ENCODE peak calls at places on chromosomes 5 and 9, in seven cellular contexts. Q, A, T, C, U, I and N are unnamed samples.

GRCh38 chr5:123810253-123810652 is 298.3 kb downstream of the CSNK1G3 start:
- DNase-seq in T (no peak), U (no peak), C (no peak), I (no peak), Q (no peak), A (no peak), N (no peak)

GRCh38 chr5:7546555-7546954 is 150.6 kb downstream of the ADCY2 start:
- DNase-seq in A (no peak), T (no peak), I (no peak), U (no peak), C (no peak), Q (no peak), N (no peak)

GRCh38 chr9:110797611-110798010 is 129.0 kb downstream of the MUSK start:
- DNase-seq in C (peak; percentile 53), U (no peak), I (no peak), Q (no peak), A (no peak), T (peak; percentile 95), N (no peak)

GRCh38 chr5:144254552-144254951 is 83.9 kb downstream of the KCTD16 start:
- DNase-seq in U (no peak), Q (no peak), C (no peak), I (no peak), A (no peak), T (no peak), N (no peak)

GRCh38 chr9:99269429-99269828 is 47.3 kb downstream of the SEC61B start:
- DNase-seq in I (no peak), T (peak; percentile 85), U (no peak), Q (no peak), A (no peak), C (peak; percentile 31), N (no peak)

GRCh38 chr5:103918668-103919367 is 356.2 kb upstream of the NUDT12 start:
- DNase-seq in T (peak; percentile 35), C (peak; percentile 40), A (peak; percentile 72), U (no peak), I (no peak), Q (no peak), N (peak; percentile 85)

GRCh38 chr5:177455036-177455660 is 8.5 kb downstream of the PRR7 start:
- DNase-seq in U (peak; percentile 98), C (peak; percentile 70), A (peak; percentile 87), Q (peak; percentile 93), T (peak; percentile 57), I (peak; percentile 77), N (peak; percentile 90)

GRCh38 chr5:17258429-17258828 is 41.0 kb downstream of the BASP1 start:
- DNase-seq in T (peak; percentile 68), A (no peak), C (no peak), Q (no peak), U (no peak), I (no peak), N (no peak)

GRCh38 chr5:17444496-17444895 is 53.5 kb upstream of the TAF11L2 start:
- DNase-seq in T (peak; percentile 44), A (no peak), C (no peak), Q (no peak), U (no peak), I (no peak), N (no peak)

GRCh38 chr5:40233268-40233667 is 446.4 kb upstream of the PTGER4 start:
- DNase-seq in I (no peak), C (no peak), Q (no peak), U (no peak), T (peak; percentile 66), A (no peak), N (no peak)

GRCh38 chr5:130836729-130837660 is 328.1 kb downstream of the HINT1 start:
- DNase-seq in I (no peak), Q (no peak), U (no peak), A (no peak), C (peak; percentile 41), T (no peak), N (no peak)

GRCh38 chr9:99300603-99301002 is 78.5 kb downstream of the SEC61B start:
- DNase-seq in U (no peak), T (no peak), A (no peak), I (no peak), C (no peak), Q (no peak), N (no peak)

GRCh38 chr9:72828281-72828731 is 124.5 kb downstream of the ALDH1A1 start:
- DNase-seq in A (no peak), C (no peak), Q (no peak), U (no peak), T (no peak), I (no peak), N (peak; percentile 40)

GRCh38 chr9:134663753-134664415 is 22.3 kb downstream of the COL5A1 start:
- DNase-seq in I (no peak), U (no peak), T (no peak), C (no peak), Q (no peak), A (no peak), N (no peak)

GRCh38 chr5:72141440-72142271 is 34.4 kb downstream of the MAP1B start:
- DNase-seq in A (no peak), Q (no peak), T (peak; percentile 97), C (peak; percentile 92), U (no peak), I (no peak), N (no peak)

GRCh38 chr9:120578614-120579013 is 1.4 kb downstream of the CDK5RAP2 start:
- DNase-seq in U (no peak), Q (no peak), A (no peak), T (no peak), C (no peak), I (no peak), N (no peak)

DNA sequence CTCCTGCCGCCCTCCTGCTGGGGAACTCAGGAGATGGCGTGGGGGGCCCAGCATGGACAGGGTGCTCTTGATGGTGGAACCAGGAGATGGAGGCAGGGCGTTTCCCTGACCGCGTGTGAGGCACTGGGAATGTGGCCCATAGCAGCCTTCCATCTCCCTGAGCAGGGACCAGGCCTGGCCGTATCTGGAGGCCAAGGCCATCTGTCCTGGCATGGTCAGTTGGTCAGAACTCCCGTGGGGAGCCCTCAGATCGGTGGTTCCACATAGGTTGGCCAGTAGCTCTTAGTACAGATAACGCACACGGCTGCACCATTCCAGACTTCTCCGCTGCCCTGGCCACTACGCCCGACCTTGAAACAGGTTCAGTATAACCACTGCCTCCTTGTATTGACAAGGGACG is 77.6 kb downstream of the KCNT1 start:
- DNase-seq in U (no peak), I (no peak), Q (no peak), T (no peak), C (no peak), A (no peak), N (no peak)
- H4K8ac ChIP-seq in U (no peak overlapping the region), I (no peak overlapping the region), Q (no peak overlapping the region), T (no peak overlapping the region), C (peak overlapping the region; percentile 17), A (peak overlapping the region; percentile 17), N (no peak overlapping the region)

DNA sequence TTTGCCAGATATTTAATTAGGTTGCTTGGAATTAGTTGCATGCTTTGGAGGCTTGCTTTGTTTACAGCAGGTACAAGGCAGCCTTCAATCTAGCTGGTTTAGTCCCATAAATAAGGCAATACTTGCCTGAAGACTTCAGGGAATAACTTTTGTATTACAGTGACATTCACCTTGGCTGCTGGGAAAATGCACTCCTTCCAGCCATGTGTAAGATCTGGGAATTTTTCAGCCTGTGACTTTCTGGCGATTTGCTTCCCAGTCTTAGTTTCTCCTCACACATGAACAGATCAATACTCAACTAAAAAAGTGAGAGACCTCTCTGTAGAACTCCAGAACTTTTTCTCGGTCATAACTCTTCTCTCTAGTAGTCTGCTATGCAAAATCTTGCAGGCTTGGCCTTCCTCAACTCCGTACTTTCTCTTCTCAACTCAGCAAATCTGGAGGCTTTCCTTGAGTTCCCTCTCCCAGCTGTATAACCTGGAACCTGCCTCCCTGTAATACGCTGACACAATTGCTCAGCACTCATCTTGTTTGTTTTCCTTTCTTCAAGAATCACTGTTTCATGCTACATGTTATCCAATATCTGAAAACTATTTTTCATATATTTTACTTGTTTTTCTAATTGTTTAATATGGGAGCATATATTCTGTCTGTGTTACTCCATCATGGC is 173.0 kb downstream of the MSX2 start:
- DNase-seq in A (no peak), T (no peak), I (no peak), C (no peak), Q (no peak), U (no peak), N (no peak)
- H3K18ac ChIP-seq in A (no peak overlapping the region), T (no peak overlapping the region), I (no peak overlapping the region), C (no peak overlapping the region), Q (no peak overlapping the region), U (no peak overlapping the region), N (no peak overlapping the region)

DNA sequence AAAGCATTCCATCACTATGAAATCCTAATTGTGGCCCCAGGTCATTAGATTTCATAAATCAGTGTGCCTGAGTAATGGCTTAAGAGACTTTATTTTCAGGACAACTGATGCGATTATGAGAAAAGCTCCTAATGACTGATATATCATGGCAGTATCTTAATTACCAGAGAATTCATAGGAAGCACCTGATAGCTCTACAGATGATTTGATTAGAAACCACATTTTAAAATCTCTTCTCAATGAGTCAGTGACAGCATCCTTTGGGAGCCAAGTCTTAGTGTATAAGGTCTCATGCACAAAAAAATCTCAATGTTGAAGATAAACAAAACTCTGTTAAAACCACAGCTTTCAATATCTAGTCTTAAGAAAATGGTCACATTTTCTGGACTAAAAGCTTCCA is 613.7 kb upstream of the KLF4 start:
- DNase-seq in T (peak; percentile 63), C (peak; percentile 59), U (no peak), A (no peak), Q (no peak), I (no peak), N (no peak)
- H2BK5ac ChIP-seq in T (no peak overlapping the region), C (no peak overlapping the region), U (no peak overlapping the region), A (no peak overlapping the region), Q (no peak overlapping the region), I (no peak overlapping the region), N (no peak overlapping the region)

GRCh38 chr5:175590471-175590881 is 67.4 kb upstream of the HRH2 start:
- DNase-seq in U (no peak), I (peak; percentile 4), C (peak; percentile 92), T (peak; percentile 25), Q (no peak), A (no peak), N (peak; percentile 67)

GRCh38 chr5:175585573-175585972 is 72.3 kb upstream of the HRH2 start:
- DNase-seq in C (no peak), A (no peak), T (no peak), U (no peak), Q (no peak), I (no peak), N (no peak)

GRCh38 chr5:175591293-175591692 is 66.6 kb upstream of the HRH2 start:
- DNase-seq in T (no peak), C (no peak), U (no peak), A (no peak), Q (no peak), I (no peak), N (no peak)

GRCh38 chr5:175589714-175590113 is 68.2 kb upstream of the HRH2 start:
- DNase-seq in U (no peak), A (no peak), I (no peak), C (no peak), T (no peak), Q (no peak), N (no peak)

DNA sequence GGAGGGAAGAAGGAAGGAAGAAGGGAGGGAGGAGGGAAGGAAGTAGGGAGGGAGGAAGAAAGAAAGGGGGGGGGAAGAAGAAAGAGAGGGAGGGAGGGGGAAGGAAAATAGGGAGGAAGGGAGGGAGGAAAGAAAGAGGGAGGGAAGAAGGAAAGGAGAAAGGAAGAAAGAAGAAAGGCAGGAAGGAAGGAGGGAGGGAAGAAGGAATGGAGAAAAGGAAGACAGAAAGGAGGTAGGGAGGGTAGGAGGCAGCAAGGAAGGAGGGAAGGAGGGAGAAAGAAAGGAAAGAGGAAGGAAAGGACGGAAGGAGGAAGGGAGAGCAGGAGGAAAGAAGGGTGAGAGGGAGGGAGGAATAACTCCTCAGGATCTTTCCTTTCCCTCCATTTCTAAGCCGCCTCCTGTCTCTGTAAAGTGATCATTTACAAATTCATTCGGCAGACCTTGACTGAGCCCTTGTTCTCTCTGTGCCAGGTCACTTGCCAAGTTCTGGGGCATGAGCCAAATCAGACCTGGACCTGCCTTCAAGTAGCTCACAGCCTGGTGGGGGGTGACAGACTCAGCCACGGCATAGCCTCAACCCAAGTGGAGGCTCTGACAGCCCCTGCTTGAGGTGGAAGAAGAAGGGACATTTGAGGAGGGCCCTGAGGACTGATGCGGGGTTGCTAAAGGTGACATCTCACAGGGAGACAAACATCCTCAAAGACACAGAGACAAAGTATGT is 69.0 kb upstream of the HRH2 start:
- DNase-seq in A (no peak), C (no peak), Q (no peak), U (no peak), T (no peak), I (no peak), N (no peak)
- H4K8ac ChIP-seq in A (no peak overlapping the region), C (no peak overlapping the region), Q (no peak overlapping the region), U (no peak overlapping the region), T (no peak overlapping the region), I (no peak overlapping the region), N (no peak overlapping the region)